ENCODE peak calls at places on chromosomes 13 and 19, in four cellular contexts. L is colonic mucosa, O is A673, K is kidney epithelial cell. A is an unnamed sample.
A peak's percentile ranks its signal among the peaks of the same experiment; 100 is the strongest.

GRCh38 chr13:79246575-79246949 is 159.5 kb downstream of the RBM26 start:
- DNase-seq in O (peak; percentile 3), L (no peak), K (no peak), A (no peak)

GRCh38 chr13:24491853-24492252 is 20.7 kb downstream of the PARP4 start:
- DNase-seq in L (no peak), K (no peak), O (no peak), A (no peak)

GRCh38 chr13:78067290-78067689 is 148.7 kb upstream of the EDNRB start:
- DNase-seq in K (no peak), O (no peak), L (no peak), A (no peak)

GRCh38 chr19:36686365-36687213 is 823 bp upstream of the ZNF567 start:
- DNase-seq in K (no peak), O (peak; percentile 3), L (no peak), A (peak; percentile 7)

GRCh38 chr13:80274643-80275042 is 66.3 kb downstream of the SPRY2 start:
- DNase-seq in K (no peak), L (no peak), O (no peak), A (no peak)

GRCh38 chr19:47848871-47849473 is 10.1 kb upstream of the TPRX2 start:
- DNase-seq in O (peak; percentile 49), L (peak; percentile 24), K (no peak), A (no peak)

GRCh38 chr19:412356-413355 is 3.7 kb upstream of the C2CD4C start:
- DNase-seq in O (no peak), L (no peak), K (no peak), A (no peak)

GRCh38 chr19:51226068-51226467 is 1.2 kb downstream of the CD33 start:
- DNase-seq in L (no peak), O (no peak), K (no peak), A (no peak)

GRCh38 chr19:40294560-40294959 is 9.4 kb upstream of the AKT2 start:
- DNase-seq in K (no peak), O (no peak), L (no peak), A (no peak)

GRCh38 chr13:23965346-23965745 is 68.0 kb upstream of the C1QTNF9B start:
- DNase-seq in O (no peak), K (no peak), L (no peak), A (no peak)

GRCh38 chr13:31947506-31947905 is 84.1 kb upstream of the FRY start:
- DNase-seq in O (no peak), L (no peak), K (no peak), A (no peak)

GRCh38 chr19:8302357-8302691 is 5.8 kb downstream of the CD320 start:
- DNase-seq in K (no peak), O (no peak), L (peak; percentile 32), A (peak; percentile 29)

GRCh38 chr13:43157796-43158195 is 134.4 kb downstream of the DNAJC15 start:
- DNase-seq in O (no peak), L (no peak), K (no peak), A (no peak)

GRCh38 chr13:20407759-20408158 is 117.9 kb downstream of the CRYL1 start:
- DNase-seq in K (no peak), O (no peak), L (no peak), A (no peak)

GRCh38 chr19:46951236-46951986 is 68.2 kb upstream of the NPAS1 start:
- DNase-seq in L (peak; percentile 90), K (peak; percentile 63), O (peak; percentile 42), A (no peak)

GRCh38 chr19:4406626-4407025 is 4.2 kb downstream of the CHAF1A start:
- DNase-seq in L (no peak), K (no peak), O (no peak), A (no peak)

GRCh38 chr13:74372511-74372910 is 238.3 kb upstream of the KLF12 start:
- DNase-seq in O (no peak), K (no peak), L (no peak), A (no peak)

GRCh38 chr19:7191946-7192691 is 102.1 kb downstream of the INSR start:
- DNase-seq in K (no peak), L (no peak), O (no peak), A (no peak)

GRCh38 chr13:36131215-36131930 is at the start of gene DCLK1:
- DNase-seq in O (peak; percentile 68), K (no peak), L (peak; percentile 45), A (peak; percentile 74)

GRCh38 chr19:51693246-51693645 is at the start of gene SPACA6:
- DNase-seq in L (no peak), O (no peak), K (no peak), A (no peak)

GRCh38 chr19:56765107-56765506 is 75.4 kb downstream of the PEG3 start:
- DNase-seq in L (peak; percentile 33), O (peak; percentile 81), K (no peak), A (peak; percentile 24)

GRCh38 chr13:99123101-99124045 is 77.3 kb upstream of the UBAC2 start:
- DNase-seq in O (no peak), L (no peak), K (peak; percentile 51), A (no peak)

GRCh38 chr19:30222993-30223865 is 149.0 kb upstream of the ZNF536 start:
- DNase-seq in L (no peak), O (no peak), K (no peak), A (no peak)

GRCh38 chr19:18053571-18054219 is 33.0 kb downstream of the IL12RB1 start:
- DNase-seq in K (no peak), L (no peak), O (no peak), A (no peak)

GRCh38 chr13:50274181-50274580 is 258.9 kb downstream of the KCNRG start:
- DNase-seq in O (no peak), L (no peak), K (no peak), A (no peak)

GRCh38 chr13:50267917-50268316 is 252.7 kb downstream of the KCNRG start:
- DNase-seq in L (no peak), O (no peak), K (no peak), A (no peak)

GRCh38 chr13:50268500-50268899 is 253.3 kb downstream of the KCNRG start:
- DNase-seq in L (no peak), K (no peak), O (peak; percentile 18), A (no peak)
- TF ChIP-seq CTCF in L (no peak), K (no peak), O (peak; percentile 41), A (no peak)

GRCh38 chr13:111283457-111283856 is 37.0 kb upstream of the TEX29 start:
- DNase-seq in L (no peak), K (no peak), O (no peak), A (no peak)

GRCh38 chr13:111284579-111284978 is 35.9 kb upstream of the TEX29 start:
- DNase-seq in O (no peak), K (no peak), L (no peak), A (no peak)

GRCh38 chr13:111282425-111282824 is 38.0 kb upstream of the TEX29 start:
- DNase-seq in O (no peak), K (no peak), L (no peak), A (no peak)

GRCh38 chr13:111282997-111283396 is 37.4 kb upstream of the TEX29 start:
- DNase-seq in O (no peak), L (no peak), K (no peak), A (no peak)

DNA sequence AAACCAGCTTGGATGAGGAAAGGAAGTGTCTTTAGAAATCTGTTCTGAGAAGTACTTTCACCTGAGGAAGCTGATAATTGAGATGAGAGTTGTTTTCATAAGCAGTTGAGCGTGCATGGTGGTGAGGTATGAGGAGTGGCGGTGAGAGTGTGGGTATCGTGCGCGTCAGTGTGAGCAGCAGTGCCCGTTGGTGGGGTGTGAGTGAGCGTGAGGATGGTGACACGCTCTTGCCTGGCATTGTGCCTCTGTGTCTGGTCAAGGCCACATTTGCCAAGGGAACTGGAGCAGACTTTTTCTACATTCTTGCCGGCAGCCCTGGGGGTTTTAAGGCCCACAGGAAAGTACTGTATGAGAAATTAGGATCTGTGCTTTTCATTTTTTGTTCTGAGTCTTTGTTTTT is 36.5 kb upstream of the TEX29 start:
- DNase-seq in K (no peak), O (no peak), L (no peak), A (no peak)
- H3K4me3 ChIP-seq in K (no peak overlapping the region), O (no peak overlapping the region), L (no peak overlapping the region), A (no peak overlapping the region)

DNA sequence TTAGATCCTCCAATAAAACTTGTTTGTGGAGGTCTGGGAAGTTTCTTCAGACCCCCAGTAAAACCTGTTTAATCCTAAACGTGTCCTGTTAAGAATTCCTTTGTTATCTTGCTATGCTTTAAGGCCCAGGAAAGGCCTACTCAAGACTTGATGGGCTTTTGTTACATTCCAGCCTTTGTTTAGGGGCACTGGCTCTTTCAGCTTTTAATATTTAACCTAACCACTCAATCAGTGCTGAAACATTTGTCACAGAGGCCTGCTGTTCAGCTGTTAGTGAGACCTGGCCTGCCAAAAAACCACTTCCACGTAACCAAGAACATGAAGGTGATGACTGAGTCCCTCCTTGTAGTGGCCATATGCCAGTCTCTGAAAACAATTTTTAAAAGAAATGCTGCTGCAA is 41.7 kb downstream of the PCDH17 start:
- DNase-seq in O (peak; percentile 60), K (peak; percentile 53), L (no peak), A (no peak)
- H3K36me3 ChIP-seq in O (peaks cover 18% of the 10 kb centered on the region), K (no peaks in the 10 kb centered on the region), L (no peaks in the 10 kb centered on the region), A (peaks cover 4% of the 10 kb centered on the region)

GRCh38 chr13:67437246-67437645 is 207.1 kb upstream of the PCDH9 start:
- DNase-seq in O (no peak), K (no peak), L (no peak), A (no peak)

GRCh38 chr13:67439365-67439764 is 209.2 kb upstream of the PCDH9 start:
- DNase-seq in O (no peak), L (no peak), K (no peak), A (no peak)

GRCh38 chr13:67443901-67444300 is 213.8 kb upstream of the PCDH9 start:
- DNase-seq in L (no peak), O (no peak), K (no peak), A (no peak)

GRCh38 chr13:67440240-67440639 is 210.1 kb upstream of the PCDH9 start:
- DNase-seq in O (no peak), L (no peak), K (no peak), A (no peak)

GRCh38 chr13:67438465-67438864 is 208.3 kb upstream of the PCDH9 start:
- DNase-seq in O (peak; percentile 36), L (no peak), K (no peak), A (peak; percentile 16)
- TF ChIP-seq CTCF in O (peak; percentile 43), L (no peak), K (no peak), A (peak; percentile 68)